ENCODE peak calls at places on chromosome 14, in six cellular contexts. One of them, this sample, is unnamed.

GRCh38 chr14:31320216-31320615 is 100.1 kb downstream of the HEATR5A start:
- DNase-seq in AG04449: no peak
- DNase-seq in omental fat pad: no peak
- DNase-seq in adrenal gland: no peak
- DNase-seq in thoracic aorta: no peak
- DNase-seq in ascending aorta: no peak
- DNase-seq in this sample: no peak

GRCh38 chr14:62957562-62957961 is 87.7 kb downstream of the KCNH5 start:
- DNase-seq in AG04449: peak; percentile 31
- DNase-seq in adrenal gland: no peak
- DNase-seq in omental fat pad: no peak
- DNase-seq in thoracic aorta: no peak
- DNase-seq in ascending aorta: no peak
- DNase-seq in this sample: no peak

GRCh38 chr14:100290607-100291304 is 15.5 kb downstream of the SLC25A29 start:
- DNase-seq in ascending aorta: peak; percentile 54
- DNase-seq in adrenal gland: peak; percentile 22
- DNase-seq in thoracic aorta: no peak
- DNase-seq in omental fat pad: no peak
- DNase-seq in AG04449: no peak
- DNase-seq in this sample: no peak

GRCh38 chr14:100012478-100012925 is 52.7 kb upstream of the EVL start:
- DNase-seq in ascending aorta: no peak
- DNase-seq in thoracic aorta: no peak
- DNase-seq in omental fat pad: no peak
- DNase-seq in AG04449: no peak
- DNase-seq in adrenal gland: no peak
- DNase-seq in this sample: no peak

GRCh38 chr14:68359862-68360552 is 432.9 kb downstream of the ZFP36L1 start:
- DNase-seq in AG04449: no peak
- DNase-seq in ascending aorta: peak; percentile 75
- DNase-seq in omental fat pad: no peak
- DNase-seq in adrenal gland: no peak
- DNase-seq in thoracic aorta: no peak
- DNase-seq in this sample: no peak

GRCh38 chr14:99182548-99183115 is 89.4 kb downstream of the BCL11B start:
- DNase-seq in adrenal gland: no peak
- DNase-seq in AG04449: no peak
- DNase-seq in ascending aorta: no peak
- DNase-seq in omental fat pad: no peak
- DNase-seq in thoracic aorta: no peak
- DNase-seq in this sample: no peak

GRCh38 chr14:91980157-91980556 is 32.7 kb upstream of the FBLN5 start:
- DNase-seq in thoracic aorta: no peak
- DNase-seq in ascending aorta: no peak
- DNase-seq in AG04449: peak; percentile 78
- DNase-seq in omental fat pad: no peak
- DNase-seq in adrenal gland: no peak
- DNase-seq in this sample: no peak

GRCh38 chr14:68420354-68420753 is 372.5 kb downstream of the ZFP36L1 start:
- DNase-seq in AG04449: no peak
- DNase-seq in ascending aorta: no peak
- DNase-seq in adrenal gland: no peak
- DNase-seq in omental fat pad: no peak
- DNase-seq in thoracic aorta: no peak
- DNase-seq in this sample: no peak

GRCh38 chr14:75982724-75983358 is 1.0 kb upstream of the TGFB3 start:
- DNase-seq in omental fat pad: no peak
- DNase-seq in thoracic aorta: no peak
- DNase-seq in ascending aorta: peak; percentile 83
- DNase-seq in adrenal gland: peak; percentile 69
- DNase-seq in AG04449: no peak
- DNase-seq in this sample: no peak

GRCh38 chr14:59583755-59584154 is 7.1 kb upstream of the CCDC175 start:
- DNase-seq in ascending aorta: no peak
- DNase-seq in adrenal gland: no peak
- DNase-seq in omental fat pad: no peak
- DNase-seq in thoracic aorta: no peak
- DNase-seq in AG04449: no peak
- DNase-seq in this sample: no peak

GRCh38 chr14:99316281-99317163 is 44.5 kb upstream of the BCL11B start:
- DNase-seq in omental fat pad: no peak
- DNase-seq in adrenal gland: no peak
- DNase-seq in AG04449: no peak
- DNase-seq in thoracic aorta: no peak
- DNase-seq in ascending aorta: no peak
- DNase-seq in this sample: no peak

DNA sequence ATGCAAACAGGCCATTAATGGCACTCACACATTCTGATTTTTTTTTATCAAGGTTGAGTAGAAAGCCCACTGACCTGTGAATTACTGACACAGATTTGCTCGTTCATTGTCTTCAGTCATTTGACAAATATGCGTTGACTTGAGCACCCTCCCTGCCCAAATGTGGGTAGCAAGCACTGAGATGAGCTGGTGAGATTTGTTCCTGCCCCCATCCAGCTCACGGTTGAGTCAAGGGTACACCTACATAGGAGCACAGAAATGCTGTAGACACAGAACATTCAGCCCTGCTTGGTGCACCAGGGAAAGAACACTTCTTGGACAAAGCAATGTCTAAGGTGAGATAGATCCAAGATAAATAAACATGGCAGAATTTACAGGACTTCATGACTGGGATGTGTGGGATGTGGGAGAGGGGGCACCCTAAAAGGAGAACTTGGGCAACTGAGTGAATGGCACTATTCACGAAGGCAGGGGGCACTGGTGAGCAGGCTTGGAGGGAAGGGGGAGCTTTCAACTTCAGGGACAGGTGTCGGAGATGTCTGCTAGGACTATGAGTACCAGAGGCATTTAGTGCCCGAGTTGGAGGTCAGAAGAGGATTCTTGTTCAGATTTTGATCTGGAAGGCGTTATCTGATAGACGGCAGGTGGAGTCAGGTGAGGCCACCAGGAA is 213.4 kb downstream of the VRK1 start:
- DNase-seq in AG04449: no peak
- DNase-seq in adrenal gland: no peak
- DNase-seq in ascending aorta: no peak
- DNase-seq in thoracic aorta: no peak
- DNase-seq in omental fat pad: no peak
- DNase-seq in this sample: no peak
- TF ChIP-seq CTCF in AG04449: no peak
- TF ChIP-seq CTCF in adrenal gland: no peak
- TF ChIP-seq CTCF in ascending aorta: no peak
- TF ChIP-seq CTCF in thoracic aorta: no peak
- TF ChIP-seq CTCF in omental fat pad: no peak
- TF ChIP-seq CTCF in this sample: no peak

GRCh38 chr14:65486856-65487255 is 74.3 kb downstream of the FUT8 start:
- DNase-seq in adrenal gland: no peak
- DNase-seq in omental fat pad: no peak
- DNase-seq in ascending aorta: no peak
- DNase-seq in thoracic aorta: no peak
- DNase-seq in AG04449: no peak
- DNase-seq in this sample: no peak
- TF ChIP-seq CTCF in adrenal gland: no peak
- TF ChIP-seq CTCF in omental fat pad: no peak
- TF ChIP-seq CTCF in ascending aorta: no peak
- TF ChIP-seq CTCF in thoracic aorta: no peak
- TF ChIP-seq CTCF in AG04449: no peak
- TF ChIP-seq CTCF in this sample: no peak

GRCh38 chr14:87748558-87748957 is 244.4 kb downstream of the GALC start:
- DNase-seq in adrenal gland: no peak
- DNase-seq in thoracic aorta: no peak
- DNase-seq in omental fat pad: no peak
- DNase-seq in ascending aorta: no peak
- DNase-seq in AG04449: no peak
- DNase-seq in this sample: no peak

GRCh38 chr14:87745507-87746118 is 247.4 kb downstream of the GALC start:
- DNase-seq in omental fat pad: no peak
- DNase-seq in ascending aorta: no peak
- DNase-seq in thoracic aorta: no peak
- DNase-seq in adrenal gland: peak; percentile 52
- DNase-seq in AG04449: no peak
- DNase-seq in this sample: no peak
- TF ChIP-seq CTCF in omental fat pad: no peak
- TF ChIP-seq CTCF in ascending aorta: no peak
- TF ChIP-seq CTCF in thoracic aorta: no peak
- TF ChIP-seq CTCF in adrenal gland: peak; percentile 40
- TF ChIP-seq CTCF in AG04449: peak; percentile 61
- TF ChIP-seq CTCF in this sample: peak; percentile 35

DNA sequence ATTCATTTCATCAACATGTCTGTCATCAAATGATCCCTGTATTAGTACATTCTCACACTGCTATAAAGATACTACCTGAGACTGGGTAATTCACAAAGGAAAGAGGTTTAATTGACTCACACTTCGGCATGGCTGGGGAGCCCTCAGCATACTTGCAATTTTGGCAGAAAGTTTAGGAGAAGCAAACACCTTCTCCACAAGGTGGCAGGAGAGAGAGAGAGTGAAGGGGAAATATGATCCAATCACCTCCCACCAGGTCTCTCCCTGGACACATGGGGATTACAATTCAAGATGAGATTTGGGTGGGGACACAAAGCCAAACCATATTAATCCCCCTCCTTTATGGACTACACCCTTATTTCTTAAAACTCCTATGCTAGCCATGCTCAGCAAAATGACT is 932.2 kb downstream of the FLRT2 start:
- DNase-seq in adrenal gland: peak; percentile 33
- DNase-seq in AG04449: no peak
- DNase-seq in ascending aorta: no peak
- DNase-seq in omental fat pad: no peak
- DNase-seq in thoracic aorta: no peak
- DNase-seq in this sample: no peak
- TF ChIP-seq CTCF in adrenal gland: peak; percentile 21
- TF ChIP-seq CTCF in AG04449: peak; percentile 31
- TF ChIP-seq CTCF in ascending aorta: no peak
- TF ChIP-seq CTCF in omental fat pad: no peak
- TF ChIP-seq CTCF in thoracic aorta: no peak
- TF ChIP-seq CTCF in this sample: peak; percentile 39

GRCh38 chr14:39080886-39081285 is 22.1 kb downstream of the SEC23A start:
- DNase-seq in omental fat pad: no peak
- DNase-seq in AG04449: no peak
- DNase-seq in ascending aorta: no peak
- DNase-seq in adrenal gland: no peak
- DNase-seq in thoracic aorta: no peak
- DNase-seq in this sample: no peak

GRCh38 chr14:39090548-39091111 is 12.4 kb downstream of the SEC23A start:
- DNase-seq in thoracic aorta: no peak
- DNase-seq in ascending aorta: no peak
- DNase-seq in omental fat pad: no peak
- DNase-seq in adrenal gland: no peak
- DNase-seq in AG04449: no peak
- DNase-seq in this sample: no peak

GRCh38 chr14:39083127-39083526 is 19.9 kb downstream of the SEC23A start:
- DNase-seq in adrenal gland: no peak
- DNase-seq in thoracic aorta: no peak
- DNase-seq in AG04449: no peak
- DNase-seq in ascending aorta: no peak
- DNase-seq in omental fat pad: no peak
- DNase-seq in this sample: no peak

GRCh38 chr14:39087493-39087892 is 15.5 kb downstream of the SEC23A start:
- DNase-seq in omental fat pad: no peak
- DNase-seq in adrenal gland: no peak
- DNase-seq in AG04449: no peak
- DNase-seq in thoracic aorta: no peak
- DNase-seq in ascending aorta: no peak
- DNase-seq in this sample: no peak

DNA sequence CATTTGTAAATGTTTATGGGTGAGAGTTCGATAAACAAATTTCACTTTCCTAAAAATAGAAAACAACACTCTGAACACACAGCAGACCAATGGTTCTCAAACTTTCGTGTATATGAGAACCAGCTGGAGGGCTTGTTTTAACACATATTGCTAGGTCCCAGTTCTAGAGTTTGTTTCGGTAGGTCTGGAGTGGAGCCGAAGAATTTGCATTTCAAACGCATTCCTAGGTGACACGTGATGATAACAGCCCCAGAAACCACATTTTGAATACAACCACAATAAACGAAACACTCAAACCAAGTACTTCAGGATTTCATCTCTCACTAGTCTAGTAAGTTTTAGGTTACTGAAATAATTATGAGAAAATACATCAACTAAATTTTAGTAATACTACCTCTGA is 17.1 kb downstream of the SEC23A start:
- DNase-seq in ascending aorta: no peak
- DNase-seq in omental fat pad: no peak
- DNase-seq in AG04449: no peak
- DNase-seq in thoracic aorta: no peak
- DNase-seq in adrenal gland: no peak
- DNase-seq in this sample: no peak
- TF ChIP-seq CTCF in ascending aorta: no peak
- TF ChIP-seq CTCF in omental fat pad: no peak
- TF ChIP-seq CTCF in AG04449: no peak
- TF ChIP-seq CTCF in thoracic aorta: no peak
- TF ChIP-seq CTCF in adrenal gland: no peak
- TF ChIP-seq CTCF in this sample: no peak

GRCh38 chr14:49620182-49621113 is at the start of the genes MGAT2 and RPL36AL:
- DNase-seq in AG04449: peak; percentile 93
- DNase-seq in thoracic aorta: peak; percentile 87
- DNase-seq in adrenal gland: peak; percentile 99
- DNase-seq in omental fat pad: peak; percentile 82
- DNase-seq in ascending aorta: peak; percentile 98
- DNase-seq in this sample: peak; percentile 95
- TF ChIP-seq CTCF in AG04449: peak; percentile 42
- TF ChIP-seq CTCF in thoracic aorta: peak; percentile 33
- TF ChIP-seq CTCF in adrenal gland: peak; percentile 45
- TF ChIP-seq CTCF in omental fat pad: no peak
- TF ChIP-seq CTCF in ascending aorta: peak; percentile 20
- TF ChIP-seq CTCF in this sample: peak; percentile 18

GRCh38 chr14:61404637-61405036 is 83.3 kb downstream of the PRKCH start:
- DNase-seq in thoracic aorta: no peak
- DNase-seq in AG04449: no peak
- DNase-seq in adrenal gland: no peak
- DNase-seq in omental fat pad: no peak
- DNase-seq in ascending aorta: no peak
- DNase-seq in this sample: no peak

GRCh38 chr14:61409782-61410181 is 88.4 kb downstream of the PRKCH start:
- DNase-seq in adrenal gland: no peak
- DNase-seq in AG04449: no peak
- DNase-seq in ascending aorta: no peak
- DNase-seq in thoracic aorta: no peak
- DNase-seq in omental fat pad: no peak
- DNase-seq in this sample: no peak

GRCh38 chr14:61406670-61407069 is 85.3 kb downstream of the PRKCH start:
- DNase-seq in thoracic aorta: no peak
- DNase-seq in omental fat pad: no peak
- DNase-seq in adrenal gland: no peak
- DNase-seq in AG04449: no peak
- DNase-seq in ascending aorta: no peak
- DNase-seq in this sample: no peak

GRCh38 chr14:61406198-61406597 is 84.8 kb downstream of the PRKCH start:
- DNase-seq in ascending aorta: no peak
- DNase-seq in omental fat pad: no peak
- DNase-seq in thoracic aorta: no peak
- DNase-seq in adrenal gland: no peak
- DNase-seq in AG04449: no peak
- DNase-seq in this sample: no peak

GRCh38 chr14:61408498-61408897 is 87.1 kb downstream of the PRKCH start:
- DNase-seq in adrenal gland: no peak
- DNase-seq in AG04449: no peak
- DNase-seq in ascending aorta: no peak
- DNase-seq in thoracic aorta: no peak
- DNase-seq in omental fat pad: no peak
- DNase-seq in this sample: no peak
- TF ChIP-seq CTCF in adrenal gland: no peak
- TF ChIP-seq CTCF in AG04449: no peak
- TF ChIP-seq CTCF in ascending aorta: no peak
- TF ChIP-seq CTCF in thoracic aorta: no peak
- TF ChIP-seq CTCF in omental fat pad: no peak
- TF ChIP-seq CTCF in this sample: no peak

This sample was measured in natural killer cell.